ENCODE peak calls at places on chromosome 21, in four cellular contexts. One of them, this sample, is unnamed.

GRCh38 chr21:45886610-45887026 is 95.0 kb upstream of the COL6A1 start:
- DNase-seq in NT2/D1: no peak
- DNase-seq in activated CD8-positive, alpha-beta memory T cell treated with anti-CD3 and anti-CD28 coated beads, Interleukin-2, amount 50 U/mL, for 4 hours: peak; percentile 29
- DNase-seq in stimulated activated naive CD8-positive, alpha-beta T cell treated with anti-CD3 and anti-CD28 coated beads, Interleukin-15, Interleukin-2, amounts not matched to agents 100 U/mL and 50 U/mL, for 24 hours: peak; percentile 34
- DNase-seq in this sample: no peak

GRCh38 chr21:45724994-45725843 is 81.7 kb downstream of the PCBP3 start:
- DNase-seq in NT2/D1: no peak
- DNase-seq in activated CD8-positive, alpha-beta memory T cell treated with anti-CD3 and anti-CD28 coated beads, Interleukin-2, amount 50 U/mL, for 4 hours: no peak
- DNase-seq in stimulated activated naive CD8-positive, alpha-beta T cell treated with anti-CD3 and anti-CD28 coated beads, Interleukin-15, Interleukin-2, amounts not matched to agents 100 U/mL and 50 U/mL, for 24 hours: no peak
- DNase-seq in this sample: no peak

GRCh38 chr21:41754481-41754891 is 12.4 kb downstream of the RIPK4 start:
- DNase-seq in NT2/D1: no peak
- DNase-seq in activated CD8-positive, alpha-beta memory T cell treated with anti-CD3 and anti-CD28 coated beads, Interleukin-2, amount 50 U/mL, for 4 hours: no peak
- DNase-seq in stimulated activated naive CD8-positive, alpha-beta T cell treated with anti-CD3 and anti-CD28 coated beads, Interleukin-15, Interleukin-2, amounts not matched to agents 100 U/mL and 50 U/mL, for 24 hours: no peak
- DNase-seq in this sample: no peak

GRCh38 chr21:32624726-32625125 is 12.5 kb upstream of the CFAP298 start:
- DNase-seq in NT2/D1: no peak
- DNase-seq in activated CD8-positive, alpha-beta memory T cell treated with anti-CD3 and anti-CD28 coated beads, Interleukin-2, amount 50 U/mL, for 4 hours: no peak
- DNase-seq in stimulated activated naive CD8-positive, alpha-beta T cell treated with anti-CD3 and anti-CD28 coated beads, Interleukin-15, Interleukin-2, amounts not matched to agents 100 U/mL and 50 U/mL, for 24 hours: no peak
- DNase-seq in this sample: peak; percentile 75

GRCh38 chr21:33682992-33683627 is 40.8 kb downstream of the ITSN1 start:
- DNase-seq in NT2/D1: peak; percentile 38
- DNase-seq in activated CD8-positive, alpha-beta memory T cell treated with anti-CD3 and anti-CD28 coated beads, Interleukin-2, amount 50 U/mL, for 4 hours: no peak
- DNase-seq in stimulated activated naive CD8-positive, alpha-beta T cell treated with anti-CD3 and anti-CD28 coated beads, Interleukin-15, Interleukin-2, amounts not matched to agents 100 U/mL and 50 U/mL, for 24 hours: no peak
- DNase-seq in this sample: no peak

GRCh38 chr21:35025206-35026152 is 23.6 kb downstream of the RUNX1 start:
- DNase-seq in NT2/D1: no peak
- DNase-seq in activated CD8-positive, alpha-beta memory T cell treated with anti-CD3 and anti-CD28 coated beads, Interleukin-2, amount 50 U/mL, for 4 hours: no peak
- DNase-seq in stimulated activated naive CD8-positive, alpha-beta T cell treated with anti-CD3 and anti-CD28 coated beads, Interleukin-15, Interleukin-2, amounts not matched to agents 100 U/mL and 50 U/mL, for 24 hours: no peak
- DNase-seq in this sample: no peak

GRCh38 chr21:18677632-18678031 is 274.0 kb upstream of the TMPRSS15 start:
- DNase-seq in NT2/D1: no peak
- DNase-seq in activated CD8-positive, alpha-beta memory T cell treated with anti-CD3 and anti-CD28 coated beads, Interleukin-2, amount 50 U/mL, for 4 hours: no peak
- DNase-seq in stimulated activated naive CD8-positive, alpha-beta T cell treated with anti-CD3 and anti-CD28 coated beads, Interleukin-15, Interleukin-2, amounts not matched to agents 100 U/mL and 50 U/mL, for 24 hours: no peak
- DNase-seq in this sample: no peak

GRCh38 chr21:14836950-14837349 is 227.8 kb downstream of the NRIP1 start:
- DNase-seq in NT2/D1: no peak
- DNase-seq in activated CD8-positive, alpha-beta memory T cell treated with anti-CD3 and anti-CD28 coated beads, Interleukin-2, amount 50 U/mL, for 4 hours: no peak
- DNase-seq in stimulated activated naive CD8-positive, alpha-beta T cell treated with anti-CD3 and anti-CD28 coated beads, Interleukin-15, Interleukin-2, amounts not matched to agents 100 U/mL and 50 U/mL, for 24 hours: no peak
- DNase-seq in this sample: no peak

GRCh38 chr21:42156690-42157605 is 62.0 kb upstream of the ABCG1 start:
- DNase-seq in NT2/D1: no peak
- DNase-seq in activated CD8-positive, alpha-beta memory T cell treated with anti-CD3 and anti-CD28 coated beads, Interleukin-2, amount 50 U/mL, for 4 hours: no peak
- DNase-seq in stimulated activated naive CD8-positive, alpha-beta T cell treated with anti-CD3 and anti-CD28 coated beads, Interleukin-15, Interleukin-2, amounts not matched to agents 100 U/mL and 50 U/mL, for 24 hours: no peak
- DNase-seq in this sample: peak; percentile 42

GRCh38 chr21:34274001-34274400 is 89.8 kb upstream of the KCNE2 start:
- DNase-seq in NT2/D1: no peak
- DNase-seq in activated CD8-positive, alpha-beta memory T cell treated with anti-CD3 and anti-CD28 coated beads, Interleukin-2, amount 50 U/mL, for 4 hours: no peak
- DNase-seq in stimulated activated naive CD8-positive, alpha-beta T cell treated with anti-CD3 and anti-CD28 coated beads, Interleukin-15, Interleukin-2, amounts not matched to agents 100 U/mL and 50 U/mL, for 24 hours: no peak
- DNase-seq in this sample: no peak

GRCh38 chr21:17613242-17613676 is 558 bp upstream of the BTG3 start:
- DNase-seq in NT2/D1: no peak
- DNase-seq in activated CD8-positive, alpha-beta memory T cell treated with anti-CD3 and anti-CD28 coated beads, Interleukin-2, amount 50 U/mL, for 4 hours: no peak
- DNase-seq in stimulated activated naive CD8-positive, alpha-beta T cell treated with anti-CD3 and anti-CD28 coated beads, Interleukin-15, Interleukin-2, amounts not matched to agents 100 U/mL and 50 U/mL, for 24 hours: no peak
- DNase-seq in this sample: no peak

GRCh38 chr21:42120904-42121535 is 49.9 kb downstream of the UMODL1 start:
- DNase-seq in NT2/D1: peak; percentile 52
- DNase-seq in activated CD8-positive, alpha-beta memory T cell treated with anti-CD3 and anti-CD28 coated beads, Interleukin-2, amount 50 U/mL, for 4 hours: no peak
- DNase-seq in stimulated activated naive CD8-positive, alpha-beta T cell treated with anti-CD3 and anti-CD28 coated beads, Interleukin-15, Interleukin-2, amounts not matched to agents 100 U/mL and 50 U/mL, for 24 hours: no peak
- DNase-seq in this sample: no peak